ENCODE peak calls at places on chromosome 7, in four cellular contexts. Q is Peyer's patch, D is non-pigmented ciliary epithelial cell, N is AG10803. S is an unnamed sample.

GRCh38 chr7:66205736-66206080 is 574 bp downstream of the TPST1 start:
- DNase-seq in Q (no peak), D (no peak), N (no peak), S (no peak)

GRCh38 chr7:135899458-135899857 is 77.7 kb downstream of the MTPN start:
- DNase-seq in Q (no peak), N (no peak), D (no peak), S (no peak)

GRCh38 chr7:76047305-76047810 is 442 bp downstream of the STYXL1 start:
- DNase-seq in Q (no peak), D (no peak), N (peak; percentile 8), S (no peak)

GRCh38 chr7:40899651-40900507 is 765.1 kb downstream of the SUGCT start:
- DNase-seq in N (no peak), D (no peak), Q (no peak), S (no peak)

GRCh38 chr7:23380961-23381360 is 81.8 kb downstream of the MALSU1 start:
- DNase-seq in N (no peak), D (no peak), Q (no peak), S (no peak)

GRCh38 chr7:81173766-81174281 is 255.0 kb upstream of the SEMA3C start:
- DNase-seq in Q (no peak), N (peak; percentile 38), D (peak; percentile 75), S (no peak)

GRCh38 chr7:27605283-27605682 is 57.4 kb downstream of the HIBADH start:
- DNase-seq in N (no peak), Q (no peak), D (no peak), S (no peak)

GRCh38 chr7:16114633-16115032 is 306.7 kb downstream of the CRPPA start:
- DNase-seq in D (peak; percentile 35), Q (no peak), N (peak; percentile 49), S (no peak)

GRCh38 chr7:44400033-44400511 is 74.7 kb upstream of the CAMK2B start:
- DNase-seq in Q (no peak), D (no peak), N (no peak), S (no peak)

GRCh38 chr7:68441610-68442009 is 1156.7 kb upstream of the AUTS2 start:
- DNase-seq in D (no peak), N (no peak), Q (no peak), S (no peak)

GRCh38 chr7:12629816-12630614 is 57.4 kb upstream of the ARL4A start:
- DNase-seq in N (no peak), Q (no peak), D (no peak), S (no peak)

GRCh38 chr7:95396136-95397032 is at the start of gene PON3:
- DNase-seq in N (no peak), Q (no peak), D (no peak), S (peak; percentile 77)